ENCODE peak calls at places on chromosomes 11 and 22, in five cellular contexts. I, P, V, Y and Q are unnamed samples.

GRCh38 chr11:74257934-74258553 is 53.4 kb downstream of the P4HA3 start:
- DNase-seq in I (no peak), P (no peak), V (no peak), Y (no peak), Q (no peak)

GRCh38 chr11:61879152-61879551 is 12.2 kb downstream of the FADS3 start:
- DNase-seq in I (no peak), P (no peak), V (no peak), Y (no peak), Q (no peak)

GRCh38 chr11:116445108-116446047 is 327.4 kb downstream of the BUD13 start:
- DNase-seq in I (peak; percentile 44), P (no peak), V (no peak), Y (no peak), Q (peak; percentile 53)

GRCh38 chr11:76677010-76677771 is 6.6 kb upstream of the LRRC32 start:
- DNase-seq in I (no peak), P (no peak), V (no peak), Y (no peak), Q (no peak)

GRCh38 chr11:3837793-3838192 is 3.0 kb downstream of the RHOG start:
- DNase-seq in I (no peak), P (no peak), V (no peak), Y (no peak), Q (no peak)

GRCh38 chr11:86625981-86626380 is 46.4 kb downstream of the ME3 start:
- DNase-seq in I (no peak), P (no peak), V (no peak), Y (no peak), Q (no peak)

GRCh38 chr11:3155691-3156258 is 9.3 kb downstream of the OSBPL5 start:
- DNase-seq in I (no peak), P (no peak), V (no peak), Y (no peak), Q (no peak)

GRCh38 chr11:72278911-72279310 is 34.9 kb upstream of the PHOX2A start:
- DNase-seq in I (no peak), P (no peak), V (no peak), Y (no peak), Q (no peak)

GRCh38 chr11:125082040-125082439 is 18.9 kb downstream of the SLC37A2 start:
- DNase-seq in I (no peak), P (no peak), V (no peak), Y (no peak), Q (no peak)

GRCh38 chr11:14622241-14622954 is 21.2 kb upstream of the PDE3B start:
- DNase-seq in I (no peak), P (no peak), V (no peak), Y (no peak), Q (no peak)

GRCh38 chr11:14623036-14623435 is 20.6 kb upstream of the PDE3B start:
- DNase-seq in I (no peak), P (no peak), V (no peak), Y (no peak), Q (no peak)

GRCh38 chr11:14620027-14620511 is 23.5 kb upstream of the PDE3B start:
- DNase-seq in I (no peak), P (no peak), V (peak; percentile 93), Y (no peak), Q (no peak)

GRCh38 chr11:14626650-14627049 is 17.0 kb upstream of the PDE3B start:
- DNase-seq in I (no peak), P (no peak), V (no peak), Y (no peak), Q (no peak)

DNA sequence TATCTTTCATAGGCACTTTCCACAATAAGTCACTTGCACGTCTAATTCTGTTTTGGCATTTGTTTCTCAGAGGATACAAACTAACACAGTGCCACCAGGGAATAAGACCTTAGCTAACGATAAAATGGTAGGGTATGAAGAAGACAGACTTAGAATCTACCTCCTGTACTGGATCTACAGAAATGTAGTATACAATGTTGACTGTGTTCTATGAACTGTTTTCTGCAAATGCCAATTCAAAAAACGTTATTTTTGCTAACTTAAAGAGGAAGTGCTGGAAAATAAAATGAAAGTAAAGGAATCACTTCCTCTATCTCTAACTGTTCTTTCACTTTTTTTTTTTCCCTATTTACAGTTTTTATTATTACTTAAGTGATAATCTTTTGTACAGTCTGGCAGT is 17.8 kb upstream of the PDE3B start:
- DNase-seq in I (no peak), P (no peak), V (no peak), Y (no peak), Q (no peak)
- TF ChIP-seq SP1 in I (no peak), P (no peak), V (no peak), Y (no peak), Q (no peak)

GRCh38 chr11:48036011-48036410 is 55.7 kb downstream of the PTPRJ start:
- DNase-seq in I (no peak), P (no peak), V (no peak), Y (no peak), Q (no peak)

GRCh38 chr11:48037709-48038468 is 57.5 kb downstream of the PTPRJ start:
- DNase-seq in I (no peak), P (no peak), V (no peak), Y (no peak), Q (no peak)

GRCh38 chr11:48036466-48036865 is 56.1 kb downstream of the PTPRJ start:
- DNase-seq in I (no peak), P (no peak), V (no peak), Y (no peak), Q (no peak)

GRCh38 chr11:48033918-48034341 is 53.6 kb downstream of the PTPRJ start:
- DNase-seq in I (no peak), P (no peak), V (no peak), Y (no peak), Q (no peak)

DNA sequence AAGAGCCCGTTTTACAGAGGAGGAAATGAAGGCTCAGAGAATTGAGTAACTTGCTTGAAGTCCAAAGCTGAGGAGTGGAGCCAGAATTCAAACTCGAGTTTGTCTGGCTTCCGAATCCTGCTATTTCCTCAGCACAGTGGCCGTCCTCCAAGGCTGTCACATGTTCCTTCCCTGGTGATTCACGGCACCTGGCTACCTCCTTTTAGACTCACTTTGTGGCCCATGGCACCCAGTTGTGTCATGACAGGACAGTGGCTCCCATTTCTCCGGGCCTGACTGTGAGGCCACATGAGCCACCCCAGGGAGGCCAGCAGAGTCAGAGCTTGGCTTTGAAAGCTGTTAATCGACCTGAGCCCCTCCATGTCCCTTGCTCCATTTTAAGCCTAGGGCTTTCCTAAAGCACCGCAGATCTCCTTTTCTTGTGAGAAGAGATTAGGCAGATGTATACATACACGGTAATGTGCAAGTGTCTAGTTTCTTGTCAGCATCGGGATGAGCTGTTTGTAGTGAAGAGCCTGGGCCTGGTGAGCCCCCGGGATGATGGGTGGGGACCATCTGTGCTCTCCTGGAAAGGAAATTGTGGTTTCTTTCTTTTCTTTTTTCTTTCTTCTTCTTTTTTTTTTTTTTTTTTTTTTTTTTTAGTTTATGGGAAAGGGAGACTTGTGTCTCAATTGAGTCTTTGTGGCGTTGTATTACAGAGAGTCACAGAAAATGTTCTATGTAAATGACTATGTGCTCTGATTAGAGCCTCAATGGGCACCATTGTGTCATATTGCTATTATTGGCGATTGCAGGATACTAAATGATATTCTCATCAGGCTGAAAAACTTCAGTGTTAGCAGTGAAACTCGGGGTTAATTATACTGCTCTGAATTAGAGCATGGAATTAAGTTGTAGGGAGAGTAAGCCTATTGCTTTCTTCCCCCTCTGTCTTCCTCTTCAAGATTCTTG is 54.8 kb downstream of the PTPRJ start:
- DNase-seq in I (no peak), P (no peak), V (no peak), Y (no peak), Q (no peak)
- TF ChIP-seq ATF2 in I (no peak), P (no peak), V (no peak), Y (no peak), Q (no peak)

GRCh38 chr22:30795118-30795517 is 100.4 kb downstream of the OSBP2 start:
- DNase-seq in I (no peak), P (no peak), V (no peak), Y (no peak), Q (no peak)

GRCh38 chr22:30785527-30785926 is 90.9 kb downstream of the OSBP2 start:
- DNase-seq in I (no peak), P (no peak), V (no peak), Y (no peak), Q (no peak)

GRCh38 chr22:30790366-30790765 is 95.7 kb downstream of the OSBP2 start:
- DNase-seq in I (no peak), P (no peak), V (no peak), Y (no peak), Q (no peak)
- TF ChIP-seq SP1 in I (no peak), P (no peak), V (no peak), Y (no peak), Q (no peak)

GRCh38 chr22:37505989-37506388 is 13.2 kb downstream of the CARD10 start:
- DNase-seq in I (no peak), P (no peak), V (no peak), Y (no peak), Q (no peak)

GRCh38 chr22:37510046-37510445 is 9.2 kb downstream of the CARD10 start:
- DNase-seq in I (no peak), P (no peak), V (no peak), Y (no peak), Q (no peak)

GRCh38 chr22:37507731-37508130 is 11.5 kb downstream of the CARD10 start:
- DNase-seq in I (no peak), P (no peak), V (no peak), Y (no peak), Q (no peak)

GRCh38 chr22:37509026-37509886 is 10.0 kb downstream of the CARD10 start:
- DNase-seq in I (no peak), P (no peak), V (no peak), Y (no peak), Q (no peak)

DNA sequence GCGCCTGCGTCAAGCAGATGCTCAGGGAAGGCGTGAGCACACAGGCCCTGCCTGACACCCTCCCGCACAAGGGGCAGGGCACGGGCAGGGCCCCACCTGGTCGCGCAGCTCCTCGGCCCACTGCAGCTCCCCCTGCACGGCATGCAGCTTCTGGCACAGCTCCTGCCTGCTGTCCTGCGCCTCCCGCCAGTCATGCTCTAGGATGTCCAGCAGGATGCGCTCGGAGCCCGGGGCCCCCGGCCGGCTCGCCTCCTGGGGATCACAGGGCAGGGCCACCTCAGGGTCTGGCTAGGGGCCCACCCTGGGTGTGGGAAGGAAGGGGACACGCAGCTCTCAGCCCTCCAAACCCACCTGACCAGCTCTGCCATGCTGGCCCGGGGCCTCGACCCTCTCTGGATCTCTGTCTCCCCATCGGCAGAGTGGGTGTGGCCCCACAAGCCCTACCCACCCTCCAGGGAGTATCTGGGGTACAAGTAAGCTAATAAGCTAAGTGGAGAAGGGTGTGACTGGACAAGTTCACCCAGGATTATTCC is 10.7 kb downstream of the CARD10 start:
- DNase-seq in I (no peak), P (no peak), V (no peak), Y (no peak), Q (no peak)
- TF ChIP-seq ATF2 in I (no peak), P (no peak), V (no peak), Y (no peak), Q (no peak)

GRCh38 chr11:126090452-126090851 is 27.8 kb upstream of the CDON start:
- DNase-seq in I (no peak), P (no peak), V (no peak), Y (no peak), Q (no peak)
- TF ChIP-seq SP1 in I (no peak), P (no peak), V (no peak), Y (no peak), Q (no peak)

GRCh38 chr11:35082322-35083180 is 56.4 kb upstream of the CD44 start:
- DNase-seq in I (no peak), P (peak; percentile 83), V (no peak), Y (peak; percentile 86), Q (peak; percentile 56)
- TF ChIP-seq ATF2 in I (no peak), P (no peak), V (no peak), Y (no peak), Q (no peak)

GRCh38 chr11:827861-828167 is at the start of gene CRACR2B:
- DNase-seq in I (no peak), P (no peak), V (no peak), Y (no peak), Q (no peak)
- TF ChIP-seq SP1 in I (no peak), P (no peak), V (no peak), Y (no peak), Q (no peak)